ENCODE peak calls at places on chromosome 7, in five cellular contexts. V, I, X, Y and A are unnamed samples.

GRCh38 chr7:42198296-42198695 is 38.7 kb downstream of the GLI3 start:
- DNase-seq in X (no peak), I (peak; percentile 44), Y (no peak), V (no peak), A (no peak)

GRCh38 chr7:77327067-77327931 is 88.8 kb downstream of the GSAP start:
- DNase-seq in Y (peak; percentile 65), I (peak; percentile 89), X (peak; percentile 96), V (peak; percentile 48), A (peak; percentile 34)

GRCh38 chr7:104653870-104654401 is 325.5 kb downstream of the LHFPL3 start:
- DNase-seq in Y (no peak), V (no peak), X (no peak), I (no peak), A (no peak)

GRCh38 chr7:113875224-113875623 is 43.6 kb downstream of the PPP1R3A start:
- DNase-seq in X (no peak), V (no peak), Y (no peak), I (no peak), A (no peak)

GRCh38 chr7:27516415-27516814 is 146.3 kb downstream of the HIBADH start:
- DNase-seq in V (no peak), X (no peak), I (no peak), Y (no peak), A (no peak)

GRCh38 chr7:129438839-129439640 is 4.8 kb downstream of the STRIP2 start:
- DNase-seq in I (peak; percentile 70), V (peak; percentile 52), X (peak; percentile 84), Y (peak; percentile 37), A (peak; percentile 74)

GRCh38 chr7:100891555-100891954 is 2.0 kb upstream of the UFSP1 start:
- DNase-seq in Y (no peak), I (peak; percentile 53), X (no peak), V (peak; percentile 59), A (peak; percentile 11)

GRCh38 chr7:157041514-157042277 is 31.2 kb upstream of the MNX1 start:
- DNase-seq in I (no peak), Y (no peak), V (no peak), X (no peak), A (no peak)

GRCh38 chr7:148838905-148839304 is 45.2 kb downstream of the EZH2 start:
- DNase-seq in V (no peak), X (no peak), I (no peak), Y (no peak), A (no peak)

GRCh38 chr7:124101173-124101768 is 68.4 kb upstream of the TMEM229A start:
- DNase-seq in X (no peak), V (no peak), I (peak; percentile 3), Y (peak; percentile 35), A (no peak)

GRCh38 chr7:77498659-77499379 is 38.3 kb upstream of the PTPN12 start:
- DNase-seq in V (no peak), I (no peak), X (no peak), Y (no peak), A (no peak)

GRCh38 chr7:23598321-23598720 is 1.1 kb downstream of the CCDC126 start:
- DNase-seq in Y (peak; percentile 36), V (no peak), X (no peak), I (no peak), A (no peak)

GRCh38 chr7:116236020-116236630 is 25.8 kb downstream of the TES start:
- DNase-seq in I (peak; percentile 77), Y (peak; percentile 65), V (no peak), X (no peak), A (peak; percentile 44)

GRCh38 chr7:130297628-130298027 is 4.7 kb downstream of the CPA4 start:
- DNase-seq in I (no peak), V (no peak), Y (no peak), X (no peak), A (no peak)

GRCh38 chr7:129864042-129864441 is 88.7 kb downstream of the UBE2H start:
- DNase-seq in V (peak; percentile 66), Y (no peak), I (peak; percentile 40), X (peak; percentile 41), A (no peak)

GRCh38 chr7:39720586-39720985 is 97.2 kb downstream of the RALA start:
- DNase-seq in V (no peak), X (no peak), Y (peak; percentile 67), I (no peak), A (no peak)

GRCh38 chr7:82017334-82017943 is 247.6 kb upstream of the HGF start:
- DNase-seq in V (peak; percentile 16), X (peak; percentile 23), I (peak; percentile 63), Y (peak; percentile 21), A (peak; percentile 31)

GRCh38 chr7:141468341-141468740 is 82.9 kb upstream of the AGK start:
- DNase-seq in X (no peak), I (no peak), V (no peak), Y (no peak), A (no peak)

GRCh38 chr7:136868496-136869005 is at the start of gene CHRM2:
- DNase-seq in Y (no peak), I (peak; percentile 42), V (no peak), X (no peak), A (no peak)

GRCh38 chr7:23332881-23333612 is 33.9 kb downstream of the MALSU1 start:
- DNase-seq in V (no peak), X (peak; percentile 84), I (peak; percentile 63), Y (no peak), A (no peak)

GRCh38 chr7:2870471-2870941 is 26.4 kb upstream of the GNA12 start:
- DNase-seq in X (peak; percentile 88), V (peak; percentile 87), Y (peak; percentile 58), I (peak; percentile 69), A (peak; percentile 54)

GRCh38 chr7:116687801-116688201 is 15.8 kb downstream of the MET start:
- DNase-seq in V (peak; percentile 72), Y (peak; percentile 20), I (peak; percentile 86), X (peak; percentile 81), A (peak; percentile 74)

GRCh38 chr7:120628233-120628632 is 229.7 kb downstream of the TSPAN12 start:
- DNase-seq in X (no peak), V (no peak), I (no peak), Y (no peak), A (peak; percentile 14)

GRCh38 chr7:14924398-14924797 is 21.8 kb upstream of the DGKB start:
- DNase-seq in V (no peak), X (peak; percentile 33), Y (no peak), I (peak; percentile 59), A (peak; percentile 9)

GRCh38 chr7:152459724-152460251 is 24.0 kb upstream of the KMT2C start:
- DNase-seq in I (peak; percentile 55), Y (peak; percentile 36), V (no peak), X (peak; percentile 14), A (no peak)

GRCh38 chr7:20241491-20242261 is 24.5 kb upstream of the MACC1 start:
- DNase-seq in Y (no peak), X (peak; percentile 44), I (peak; percentile 77), V (peak; percentile 96), A (peak; percentile 93)

GRCh38 chr7:41628926-41629325 is 74.0 kb downstream of the INHBA start:
- DNase-seq in X (peak; percentile 90), I (peak; percentile 24), Y (no peak), V (no peak), A (peak; percentile 51)

GRCh38 chr7:28856656-28857055 is 101.5 kb downstream of the TRIL start:
- DNase-seq in Y (no peak), I (peak; percentile 46), X (peak; percentile 46), V (no peak), A (no peak)

GRCh38 chr7:33742999-33743587 is 162.2 kb upstream of the BMPER start:
- DNase-seq in I (peak; percentile 9), Y (no peak), V (no peak), X (no peak), A (no peak)

GRCh38 chr7:85750454-85750949 is 563.6 kb upstream of the SEMA3D start:
- DNase-seq in I (peak; percentile 56), V (no peak), X (no peak), Y (peak; percentile 37), A (no peak)